ENCODE peak calls at places on chromosome 6, in ten cellular contexts. S is body of pancreas; T is tibial nerve; Z is IMR-90; N is CD8-positive, alpha-beta memory T cell; H is psoas muscle; D is heart right ventricle; J is upper lobe of right lung; R is ovary; E is A673. K is an unnamed sample.

GRCh38 chr6:139448998-139449610 is 74.7 kb upstream of the CITED2 start:
- DNase-seq in S (no peak), T (no peak), Z (no peak), N (no peak), H (no peak), D (no peak), J (no peak), R (no peak), E (no peak), K (no peak)

GRCh38 chr6:109910571-109910970 is 67.5 kb upstream of the GPR6 start:
- DNase-seq in S (no peak), T (no peak), Z (no peak), N (no peak), H (no peak), D (no peak), J (no peak), R (no peak), E (no peak), K (no peak)

GRCh38 chr6:89792881-89793280 is 26.7 kb downstream of the MDN1 start:
- DNase-seq in S (no peak), T (no peak), Z (peak; percentile 16), N (no peak), H (no peak), D (no peak), J (no peak), R (no peak), E (peak; percentile 61), K (peak; percentile 57)

GRCh38 chr6:14478396-14479225 is 361.0 kb downstream of the CD83 start:
- DNase-seq in S (no peak), T (peak; percentile 47), Z (peak; percentile 49), N (no peak), H (no peak), D (no peak), J (no peak), R (no peak), E (no peak), K (no peak)

GRCh38 chr6:25649611-25650010 is 2.4 kb upstream of the SCGN start:
- DNase-seq in S (no peak), T (no peak), Z (no peak), N (no peak), H (no peak), D (no peak), J (no peak), R (no peak), E (peak; percentile 11), K (no peak)

GRCh38 chr6:106132153-106132698 is 46.1 kb downstream of the PRDM1 start:
- DNase-seq in S (no peak), T (no peak), Z (no peak), N (no peak), H (no peak), D (no peak), J (no peak), R (no peak), E (no peak), K (no peak)

GRCh38 chr6:7073082-7073783 is 34.5 kb upstream of the RREB1 start:
- DNase-seq in S (no peak), T (no peak), Z (no peak), N (no peak), H (no peak), D (no peak), J (no peak), R (no peak), E (no peak), K (no peak)

GRCh38 chr6:24898607-24899133 is 37.1 kb downstream of the RIPOR2 start:
- DNase-seq in S (no peak), T (no peak), Z (no peak), N (no peak), H (no peak), D (no peak), J (no peak), R (no peak), E (no peak), K (no peak)

GRCh38 chr6:56505861-56506260 is 136.8 kb downstream of the DST start:
- DNase-seq in S (no peak), T (no peak), Z (no peak), N (no peak), H (no peak), D (no peak), J (no peak), R (no peak), E (no peak), K (no peak)

GRCh38 chr6:56511591-56511990 is 131.1 kb downstream of the DST start:
- DNase-seq in S (no peak), T (no peak), Z (no peak), N (no peak), H (no peak), D (no peak), J (no peak), R (no peak), E (no peak), K (no peak)

GRCh38 chr6:56507517-56507916 is 135.2 kb downstream of the DST start:
- DNase-seq in S (no peak), T (no peak), Z (no peak), N (no peak), H (no peak), D (peak; percentile 41), J (no peak), R (no peak), E (no peak), K (no peak)

GRCh38 chr6:56510984-56511531 is 131.6 kb downstream of the DST start:
- DNase-seq in S (peak; percentile 57), T (no peak), Z (peak; percentile 34), N (no peak), H (no peak), D (peak; percentile 69), J (no peak), R (no peak), E (no peak), K (peak; percentile 82)

GRCh38 chr6:56509031-56509430 is 133.7 kb downstream of the DST start:
- DNase-seq in S (no peak), T (no peak), Z (no peak), N (no peak), H (no peak), D (no peak), J (no peak), R (no peak), E (no peak), K (no peak)
- H3K27ac ChIP-seq in S (no peak overlapping the region), T (peak overlapping the region; percentile 28), Z (no peak overlapping the region), N (no peak overlapping the region), H (peak overlapping the region; percentile 12), D (peak overlapping the region; percentile 68), J (no peak overlapping the region), R (no peak overlapping the region), E (no peak overlapping the region), K (no peak overlapping the region)

GRCh38 chr6:144439016-144439415 is 153.9 kb downstream of the UTRN start:
- DNase-seq in S (no peak), T (no peak), Z (no peak), N (no peak), H (no peak), D (no peak), J (no peak), R (no peak), E (no peak), K (no peak)

GRCh38 chr6:144438103-144438502 is 153.0 kb downstream of the UTRN start:
- DNase-seq in S (no peak), T (no peak), Z (no peak), N (no peak), H (no peak), D (no peak), J (no peak), R (no peak), E (no peak), K (no peak)

GRCh38 chr6:144447487-144447886 is 162.4 kb downstream of the UTRN start:
- DNase-seq in S (no peak), T (no peak), Z (peak; percentile 64), N (no peak), H (no peak), D (no peak), J (no peak), R (no peak), E (no peak), K (no peak)

DNA sequence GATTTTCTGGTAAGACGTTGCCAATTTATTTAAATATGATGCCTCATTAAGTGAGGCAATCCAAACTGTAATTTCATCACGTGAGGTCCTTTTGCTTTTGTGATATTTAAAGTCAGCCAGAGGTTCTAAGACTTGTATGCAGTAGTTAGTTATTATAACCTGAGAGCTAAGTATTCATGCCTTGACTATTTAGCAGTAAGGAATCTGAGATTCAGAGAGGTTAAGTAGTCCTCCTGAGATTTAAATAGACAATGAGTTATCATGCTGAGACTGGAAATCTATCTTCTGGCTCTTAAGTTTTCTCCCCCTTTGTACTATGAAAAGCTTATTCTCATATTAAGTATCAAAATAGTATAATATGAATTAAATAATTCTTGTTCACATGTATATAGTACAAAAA is 158.0 kb downstream of the UTRN start:
- DNase-seq in S (no peak), T (no peak), Z (no peak), N (no peak), H (no peak), D (no peak), J (no peak), R (no peak), E (no peak), K (no peak)
- H3K36me3 ChIP-seq in S (peaks cover 21% of the 10 kb centered on the region), T (peaks cover 2% of the 10 kb centered on the region), Z (peaks cover 22% of the 10 kb centered on the region), N (peaks cover 36% of the 10 kb centered on the region), H (peaks cover 6% of the 10 kb centered on the region), D (peaks cover 96% of the 10 kb centered on the region), J (peaks cover 91% of the 10 kb centered on the region), R (no peaks in the 10 kb centered on the region), E (peaks cover 7% of the 10 kb centered on the region), K (peaks cover 9% of the 10 kb centered on the region)

GRCh38 chr6:137769797-137770362 is 97.2 kb upstream of the TNFAIP3 start:
- DNase-seq in S (no peak), T (no peak), Z (no peak), N (no peak), H (no peak), D (no peak), J (no peak), R (no peak), E (no peak), K (no peak)

GRCh38 chr6:137766596-137767370 is 100.3 kb upstream of the TNFAIP3 start:
- DNase-seq in S (no peak), T (no peak), Z (no peak), N (no peak), H (no peak), D (no peak), J (no peak), R (no peak), E (no peak), K (no peak)

GRCh38 chr6:137767465-137767864 is 99.6 kb upstream of the TNFAIP3 start:
- DNase-seq in S (no peak), T (no peak), Z (no peak), N (no peak), H (no peak), D (no peak), J (no peak), R (no peak), E (no peak), K (no peak)

GRCh38 chr6:137768935-137769334 is 98.1 kb upstream of the TNFAIP3 start:
- DNase-seq in S (no peak), T (no peak), Z (no peak), N (no peak), H (no peak), D (no peak), J (no peak), R (no peak), E (no peak), K (no peak)

DNA sequence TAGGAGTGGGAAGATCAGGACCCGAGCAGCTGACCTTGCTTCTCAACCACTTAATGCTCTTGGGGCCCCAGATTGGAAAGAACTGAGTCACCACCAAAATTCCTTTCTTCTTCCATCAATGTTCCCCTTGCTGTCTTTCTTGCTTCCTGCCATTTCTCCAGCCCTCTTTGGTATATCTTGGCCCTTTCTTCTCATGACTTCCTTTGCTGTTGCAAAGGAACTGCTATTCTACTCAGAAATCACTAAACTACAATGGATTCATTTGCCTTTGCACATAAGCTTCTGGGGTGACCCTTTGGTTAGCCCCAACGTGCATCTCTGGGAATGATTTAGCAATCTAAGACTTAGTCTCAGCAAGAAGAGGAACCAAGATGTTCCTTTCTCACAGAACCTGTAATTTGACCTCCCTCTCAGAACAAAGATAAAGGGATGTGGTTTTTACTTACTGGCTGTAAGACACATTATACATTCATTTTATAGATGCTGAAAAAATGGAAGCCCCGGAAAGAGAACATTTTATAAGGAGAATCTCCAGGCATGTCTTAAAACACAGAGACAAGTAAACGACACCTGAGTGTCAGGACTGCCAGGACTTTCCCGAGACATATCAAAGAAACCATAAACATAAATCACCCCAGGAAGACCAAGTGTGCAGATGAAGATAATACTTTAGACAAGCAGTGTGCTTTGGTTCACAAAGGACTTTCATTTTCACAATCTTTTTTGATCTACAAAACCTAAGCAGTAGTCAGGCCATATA is 98.9 kb upstream of the TNFAIP3 start:
- DNase-seq in S (no peak), T (no peak), Z (peak; percentile 64), N (no peak), H (no peak), D (no peak), J (no peak), R (no peak), E (no peak), K (peak; percentile 30)
- H3K4me1 ChIP-seq in S (no peaks in the 10 kb centered on the region), T (no peaks in the 10 kb centered on the region), Z (peaks cover 11% of the 10 kb centered on the region), N (peaks cover 20% of the 10 kb centered on the region), H (no peaks in the 10 kb centered on the region), D (no peaks in the 10 kb centered on the region), J (no peaks in the 10 kb centered on the region), R (no peaks in the 10 kb centered on the region), E (no peaks in the 10 kb centered on the region), K (peaks cover 2% of the 10 kb centered on the region)

DNA sequence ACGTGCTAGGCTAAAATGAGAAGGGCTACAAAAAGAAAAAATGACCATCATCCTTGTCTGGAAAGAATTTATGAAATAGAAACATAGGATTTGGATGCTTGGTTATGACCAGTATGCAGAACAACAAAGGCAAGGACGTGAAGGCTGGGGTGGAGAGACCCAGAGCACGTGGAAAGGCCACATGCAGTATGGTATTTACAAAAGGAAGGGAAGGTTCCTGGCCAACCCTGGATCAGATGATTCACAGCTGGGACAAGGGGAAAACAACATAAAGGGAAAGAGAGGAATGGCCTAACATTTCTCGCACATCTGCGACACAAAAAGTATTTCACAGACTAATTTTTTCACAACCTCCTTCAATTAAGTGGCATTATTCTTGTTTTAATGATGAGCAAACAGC is 8.2 kb downstream of the STX7 start:
- DNase-seq in S (no peak), T (no peak), Z (no peak), N (no peak), H (no peak), D (no peak), J (no peak), R (peak; percentile 23), E (no peak), K (no peak)
- H3K27ac ChIP-seq in S (no peak overlapping the region), T (no peak overlapping the region), Z (no peak overlapping the region), N (no peak overlapping the region), H (no peak overlapping the region), D (no peak overlapping the region), J (no peak overlapping the region), R (no peak overlapping the region), E (no peak overlapping the region), K (no peak overlapping the region)